ENCODE peak calls at places on chromosomes 11 and 22, in four cellular contexts. A is IMR-90, T is heart left ventricle, G is stomach. Z is an unnamed sample. For H3K4me1, the result is how much of the 10 kb centered on the place peaks cover.

GRCh38 chr11:89220684-89221339 is 43.1 kb downstream of the TYR start:
- DNase-seq in A (no peak), T (no peak), G (no peak), Z (no peak)

GRCh38 chr22:32545801-32546200 is 71.2 kb downstream of the FBXO7 start:
- DNase-seq in A (peak), T (peak), G (no peak), Z (no peak)

GRCh38 chr11:75261474-75261847 is 20.9 kb downstream of the TPBGL start:
- DNase-seq in A (no peak), T (no peak), G (no peak), Z (peak)

GRCh38 chr11:103016031-103016430 is 60.5 kb upstream of the MMP13 start:
- DNase-seq in A (no peak), T (no peak), G (no peak), Z (no peak)

GRCh38 chr11:121494355-121495099 is 41.8 kb upstream of the SORL1-AS1 start:
- DNase-seq in A (no peak), T (no peak), G (no peak), Z (no peak)

GRCh38 chr11:132973686-132974085 is 558.6 kb downstream of the OPCML start:
- DNase-seq in A (no peak), T (no peak), G (no peak), Z (no peak)

GRCh38 chr11:121802542-121802941 is 313.5 kb downstream of the BLID start:
- DNase-seq in A (peak), T (peak), G (no peak), Z (no peak)

GRCh38 chr11:10326080-10326964 is 21.4 kb downstream of the ADM start:
- DNase-seq in A (no peak), T (peak), G (peak), Z (no peak)

GRCh38 chr22:49366437-49366836 is 461.2 kb downstream of the BRD1 start:
- DNase-seq in A (no peak), T (no peak), G (peak), Z (peak)

GRCh38 chr22:42269407-42270177 is 861 bp downstream of the TCF20 start:
- DNase-seq in A (no peak), T (peak), G (peak), Z (peak)

GRCh38 chr22:39534591-39535301 is 2.2 kb upstream of the RPS19BP1 start:
- DNase-seq in A (peak), T (peak), G (peak), Z (peak)

GRCh38 chr11:133619397-133619796 is 87.1 kb upstream of the OPCML start:
- DNase-seq in A (no peak), T (no peak), G (no peak), Z (no peak)

GRCh38 chr22:38733329-38734202 is 22.2 kb downstream of the SUN2 start:
- DNase-seq in A (peak), T (peak), G (peak), Z (peak)

GRCh38 chr22:19716829-19717105 is 2.5 kb downstream of the SEPTIN5 start:
- DNase-seq in A (no peak), T (peak), G (no peak), Z (no peak)

GRCh38 chr22:37275622-37276021 is 6.7 kb upstream of the CYTH4 start:
- DNase-seq in A (no peak), T (no peak), G (no peak), Z (no peak)
- H3K4me1 ChIP-seq in A (under half), T (under half), G (under half), Z (under half)

DNA sequence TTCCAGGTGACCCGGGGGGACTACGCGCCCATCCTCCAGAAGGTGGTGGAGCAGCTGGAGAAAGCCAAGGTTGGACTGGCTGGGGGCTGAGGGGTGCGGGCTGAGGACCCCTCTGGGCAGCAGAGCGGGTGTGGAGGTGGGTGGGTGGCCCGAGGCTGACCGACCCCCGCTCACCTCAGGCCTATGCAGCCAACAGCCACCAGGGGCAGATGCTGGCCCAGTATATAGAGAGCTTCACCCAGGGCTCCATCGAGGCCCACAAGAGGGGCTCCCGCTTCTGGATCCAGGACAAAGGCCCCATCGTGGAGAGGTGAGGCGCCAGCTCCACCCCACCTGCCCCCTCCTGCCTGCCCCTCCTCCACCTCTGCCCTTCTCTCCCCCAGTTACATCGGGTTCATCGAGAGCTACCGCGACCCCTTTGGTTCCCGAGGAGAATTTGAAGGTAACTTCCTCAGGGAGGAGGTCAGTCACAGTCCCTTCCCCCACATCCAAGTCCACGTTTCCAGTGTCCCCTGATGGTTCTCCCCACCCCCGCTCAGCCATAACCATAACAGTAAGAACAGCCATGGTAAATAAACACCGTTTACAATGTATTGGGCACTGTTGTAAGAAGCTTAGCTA is 11.2 kb downstream of the DPP3 start:
- DNase-seq in A (no peak), T (no peak), G (no peak), Z (no peak)
- TF ChIP-seq CTCF in A (peak), T (peak), G (peak), Z (peak)

GRCh38 chr11:95531116-95531515 is 258.5 kb downstream of the FAM76B start:
- DNase-seq in A (no peak), T (no peak), G (no peak), Z (no peak)

GRCh38 chr11:95541715-95542114 is 247.9 kb downstream of the FAM76B start:
- DNase-seq in A (no peak), T (no peak), G (no peak), Z (no peak)

GRCh38 chr11:95534809-95535208 is 254.8 kb downstream of the FAM76B start:
- DNase-seq in A (no peak), T (no peak), G (no peak), Z (no peak)

DNA sequence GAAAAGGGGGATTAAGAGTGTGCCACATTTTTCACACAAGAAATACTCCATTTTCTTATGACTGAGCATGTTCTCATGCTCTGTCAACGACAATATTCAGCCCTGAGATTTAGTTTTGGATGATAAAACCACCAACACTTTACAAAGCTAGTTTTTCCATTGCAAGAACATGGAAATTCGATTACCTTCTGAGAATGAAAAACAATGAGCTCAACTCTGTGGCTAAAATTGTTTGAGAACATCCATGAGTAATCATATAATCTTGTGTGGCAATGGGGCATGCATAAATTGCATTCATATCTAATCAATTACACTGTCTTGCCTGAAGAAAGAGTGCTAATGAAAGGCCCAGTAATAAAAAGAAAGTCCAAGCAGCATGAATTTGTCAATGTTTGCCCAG is 253.5 kb downstream of the FAM76B start:
- DNase-seq in A (no peak), T (no peak), G (no peak), Z (no peak)
- H3K4me1 ChIP-seq in A (under half), T (under half), G (under half), Z (under half)

GRCh38 chr11:113615773-113616172 is 90.3 kb downstream of the TMPRSS5 start:
- DNase-seq in A (peak), T (no peak), G (no peak), Z (no peak)
- TF ChIP-seq CTCF in A (no peak), T (no peak), G (no peak), Z (no peak)

GRCh38 chr11:72787262-72788104 is 6.4 kb downstream of the STARD10 start:
- DNase-seq in A (no peak), T (no peak), G (no peak), Z (no peak)
- H3K4me1 ChIP-seq in A (under half), T (under half), G (half or more), Z (under half)

DNA sequence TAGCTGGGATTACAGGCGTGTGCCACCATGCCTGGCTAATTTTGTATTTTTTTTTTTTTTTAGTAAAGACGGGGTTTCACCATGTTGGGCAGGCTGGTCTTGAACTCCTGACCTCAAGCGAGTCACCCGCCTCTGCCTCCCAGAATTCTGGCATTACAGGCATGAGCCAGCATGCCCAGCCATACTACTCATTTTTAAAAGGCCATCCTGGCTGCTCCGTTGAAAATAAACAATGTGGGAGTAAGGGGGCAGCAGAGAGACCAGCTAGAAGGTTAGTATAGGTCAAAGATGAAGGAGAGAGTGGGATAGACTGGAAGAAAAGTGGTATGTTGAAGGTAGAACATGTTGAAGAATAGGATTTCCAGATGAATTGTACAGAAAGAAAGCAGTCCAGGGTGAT is 17.6 kb upstream of the LIN7C start:
- DNase-seq in A (peak), T (no peak), G (no peak), Z (no peak)
- TF ChIP-seq CTCF in A (peak), T (peak), G (no peak), Z (no peak)

GRCh38 chr22:16988257-16988656 is 19.8 kb downstream of the GAB4 start:
- DNase-seq in A (no peak), T (no peak), G (no peak), Z (no peak)
- H3K4me1 ChIP-seq in A (under half), T (under half), G (under half), Z (under half)